ENCODE peak calls at places on chromosomes 12 and 14, in five cellular contexts. S, C, Q, B and G are unnamed samples.

GRCh38 chr12:125381373-125381772 is 316.1 kb downstream of the AACS start:
- DNase-seq in S (no peak), C (no peak), Q (no peak), B (no peak), G (no peak)

GRCh38 chr12:14258468-14258947 is 107.0 kb upstream of the ATF7IP start:
- DNase-seq in S (no peak), C (no peak), Q (no peak), B (no peak), G (no peak)

GRCh38 chr12:109631236-109632150 is 57.9 kb downstream of the MVK start:
- DNase-seq in S (no peak), C (no peak), Q (no peak), B (no peak), G (no peak)

GRCh38 chr14:33404964-33405574 is 466.4 kb downstream of the NPAS3 start:
- DNase-seq in S (no peak), C (no peak), Q (no peak), B (no peak), G (no peak)

GRCh38 chr12:71710276-71711125 is 24.6 kb downstream of the TMEM19 start:
- DNase-seq in S (peak; percentile 69), C (peak; percentile 61), Q (no peak), B (peak; percentile 92), G (no peak)

GRCh38 chr12:15208140-15208539 is 13.1 kb downstream of the RERG start:
- DNase-seq in S (peak; percentile 30), C (no peak), Q (no peak), B (no peak), G (no peak)

GRCh38 chr14:35558680-35559079 is 24.7 kb downstream of the INSM2 start:
- DNase-seq in S (no peak), C (no peak), Q (no peak), B (no peak), G (no peak)

GRCh38 chr14:69237142-69237541 is 22.8 kb upstream of the GALNT16 start:
- DNase-seq in S (no peak), C (no peak), Q (no peak), B (no peak), G (no peak)

GRCh38 chr12:77746108-77746507 is 84.6 kb upstream of the NAV3 start:
- DNase-seq in S (no peak), C (no peak), Q (no peak), B (no peak), G (no peak)

GRCh38 chr12:87827638-87828264 is 201.4 kb downstream of the C12orf50 start:
- DNase-seq in S (peak; percentile 84), C (no peak), Q (no peak), B (peak; percentile 64), G (no peak)

GRCh38 chr14:104094056-104094708 is 8.7 kb downstream of the ASPG start:
- DNase-seq in S (no peak), C (no peak), Q (no peak), B (no peak), G (no peak)

GRCh38 chr12:57840701-57841100 is 5.8 kb downstream of the CTDSP2 start:
- DNase-seq in S (no peak), C (no peak), Q (no peak), B (no peak), G (no peak)

GRCh38 chr12:108526482-108527234 is 11.6 kb downstream of the FICD start:
- DNase-seq in S (no peak), C (no peak), Q (no peak), B (no peak), G (no peak)

GRCh38 chr12:15707516-15708199 is 81.5 kb downstream of the EPS8 start:
- DNase-seq in S (no peak), C (no peak), Q (no peak), B (no peak), G (no peak)

GRCh38 chr12:43957732-43958131 is 121.9 kb downstream of the TMEM117 start:
- DNase-seq in S (peak; percentile 48), C (peak; percentile 32), Q (no peak), B (peak; percentile 37), G (no peak)

GRCh38 chr14:90451953-90452352 is 55.1 kb downstream of the CALM1 start:
- DNase-seq in S (no peak), C (no peak), Q (no peak), B (no peak), G (no peak)

GRCh38 chr12:109448707-109449390 is 28.3 kb downstream of the KCTD10 start:
- DNase-seq in S (no peak), C (no peak), Q (no peak), B (no peak), G (no peak)

GRCh38 chr12:53869500-53869899 is 69.1 kb upstream of the HOXC13 start:
- DNase-seq in S (peak; percentile 27), C (no peak), Q (no peak), B (no peak), G (no peak)

GRCh38 chr14:66746316-66747006 is 238.5 kb downstream of the GPHN start:
- DNase-seq in S (peak; percentile 66), C (peak; percentile 1), Q (no peak), B (peak; percentile 57), G (no peak)

GRCh38 chr12:50057000-50057841 is at the start of gene ASIC1:
- DNase-seq in S (peak; percentile 70), C (no peak), Q (peak; percentile 60), B (peak; percentile 24), G (peak; percentile 93)

GRCh38 chr12:75908961-75909699 is 122.4 kb downstream of the PHLDA1 start:
- DNase-seq in S (peak; percentile 71), C (no peak), Q (peak; percentile 36), B (no peak), G (peak; percentile 72)

GRCh38 chr12:117394491-117394890 is 33.1 kb upstream of the NOS1 start:
- DNase-seq in S (no peak), C (no peak), Q (no peak), B (no peak), G (no peak)

GRCh38 chr12:14260011-14260993 is 105.2 kb upstream of the ATF7IP start:
- DNase-seq in S (peak; percentile 43), C (no peak), Q (peak; percentile 95), B (peak; percentile 47), G (peak; percentile 98)

GRCh38 chr12:109716512-109717389 is 3.1 kb downstream of the FAM222A start:
- DNase-seq in S (no peak), C (no peak), Q (no peak), B (no peak), G (peak; percentile 73)

GRCh38 chr12:72276212-72276865 is 4.2 kb downstream of the TRHDE start:
- DNase-seq in S (no peak), C (no peak), Q (no peak), B (no peak), G (no peak)

GRCh38 chr12:5944688-5945070 is 380 bp downstream of the ANO2 start:
- DNase-seq in S (no peak), C (no peak), Q (no peak), B (no peak), G (no peak)

GRCh38 chr12:27703720-27704452 is 6.7 kb upstream of the MRPS35 start:
- DNase-seq in S (peak; percentile 88), C (peak; percentile 96), Q (peak; percentile 80), B (peak; percentile 87), G (peak; percentile 45)

GRCh38 chr12:123681605-123682004 is 10.7 kb downstream of the TCTN2 start:
- DNase-seq in S (no peak), C (no peak), Q (no peak), B (no peak), G (no peak)

GRCh38 chr14:38212996-38213395 is 5.3 kb downstream of the SSTR1 start:
- DNase-seq in S (no peak), C (no peak), Q (no peak), B (no peak), G (no peak)

GRCh38 chr14:103848720-103849077 is 1.3 kb upstream of the PPP1R13B start:
- DNase-seq in S (no peak), C (no peak), Q (no peak), B (no peak), G (no peak)

GRCh38 chr14:72652179-72652578 is 241.7 kb downstream of the DPF3 start:
- DNase-seq in S (no peak), C (no peak), Q (no peak), B (no peak), G (no peak)

GRCh38 chr12:89051065-89051677 is 301.1 kb downstream of the DUSP6 start:
- DNase-seq in S (peak; percentile 74), C (peak; percentile 51), Q (no peak), B (peak; percentile 70), G (no peak)

GRCh38 chr14:82482345-82482744 is 948.7 kb upstream of the SEL1L start:
- DNase-seq in S (no peak), C (no peak), Q (no peak), B (no peak), G (no peak)

GRCh38 chr14:88929656-88930436 is 105.4 kb downstream of the TTC8 start:
- DNase-seq in S (peak; percentile 12), C (no peak), Q (no peak), B (no peak), G (no peak)

GRCh38 chr12:50647479-50647878 is 116.4 kb upstream of the ATF1 start:
- DNase-seq in S (no peak), C (no peak), Q (no peak), B (peak; percentile 72), G (no peak)

GRCh38 chr14:75144944-75145343 is 18.1 kb upstream of the NEK9 start:
- DNase-seq in S (no peak), C (no peak), Q (peak; percentile 59), B (no peak), G (no peak)
- H3K27ac ChIP-seq in S (no peak overlapping the region), C (no peak overlapping the region), Q (peak overlapping the region; percentile 64), B (no peak overlapping the region), G (no peak overlapping the region)

DNA sequence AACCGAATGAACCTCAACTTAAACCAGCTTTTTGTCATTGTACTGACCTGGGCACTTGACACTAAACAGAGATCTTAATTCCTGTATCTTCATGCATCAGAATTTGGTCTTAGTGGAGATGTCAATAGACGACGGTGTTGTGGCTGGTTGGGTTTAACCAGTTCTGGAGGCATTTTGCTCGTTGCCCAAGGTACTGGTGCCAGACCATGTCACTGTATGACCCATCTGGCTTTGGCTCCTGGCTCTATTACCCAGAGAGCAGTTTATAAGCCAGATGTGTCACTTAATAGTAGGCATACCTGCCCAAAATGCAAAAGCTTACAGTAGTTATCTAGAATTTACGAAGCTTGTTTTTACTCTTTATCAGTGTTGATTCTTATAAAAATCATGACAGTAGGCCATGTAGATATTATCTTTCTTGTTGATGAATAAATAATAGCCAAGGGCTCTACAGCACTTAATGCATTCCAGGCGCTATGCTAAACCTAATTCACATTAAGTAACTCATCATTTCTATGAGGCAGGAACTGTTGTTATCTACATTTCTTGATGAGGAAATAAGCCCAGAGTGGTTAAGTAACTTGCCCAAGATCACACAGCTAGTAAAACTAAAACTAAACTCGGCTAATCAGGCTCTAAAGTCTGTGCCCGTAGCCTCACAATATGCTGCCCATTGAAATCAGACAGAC is 179.7 kb upstream of the HIF1A start:
- DNase-seq in S (no peak), C (no peak), Q (no peak), B (no peak), G (no peak)
- H3K4me1 ChIP-seq in S (peaks cover 78% of the 10 kb centered on the region), C (no peaks in the 10 kb centered on the region), Q (peaks cover 90% of the 10 kb centered on the region), B (peaks cover 36% of the 10 kb centered on the region), G (peaks cover 19% of the 10 kb centered on the region)

GRCh38 chr12:20268771-20269170 is 99.6 kb upstream of the PDE3A start:
- DNase-seq in S (no peak), C (no peak), Q (no peak), B (no peak), G (no peak)
- H3K9me3 ChIP-seq in S (no peaks in the 10 kb centered on the region), C (no peaks in the 10 kb centered on the region), Q (no peaks in the 10 kb centered on the region), B (no peaks in the 10 kb centered on the region), G (no peaks in the 10 kb centered on the region)

GRCh38 chr12:100123316-100124095 is 19.2 kb downstream of the BLTP3B start:
- DNase-seq in S (no peak), C (no peak), Q (no peak), B (no peak), G (no peak)

GRCh38 chr12:100133200-100133599 is 9.5 kb downstream of the BLTP3B start:
- DNase-seq in S (no peak), C (no peak), Q (no peak), B (no peak), G (no peak)

GRCh38 chr12:100128509-100128908 is 14.2 kb downstream of the BLTP3B start:
- DNase-seq in S (peak; percentile 58), C (no peak), Q (no peak), B (no peak), G (no peak)

GRCh38 chr12:100127766-100128508 is 14.7 kb downstream of the BLTP3B start:
- DNase-seq in S (no peak), C (no peak), Q (no peak), B (no peak), G (no peak)
- H3K27ac ChIP-seq in S (peak overlapping the region; percentile 33), C (no peak overlapping the region), Q (peak overlapping the region; percentile 81), B (no peak overlapping the region), G (peak overlapping the region; percentile 78)